ENCODE peak calls at places on chromosome 22, in nine cellular contexts. N is cardiac fibroblast, Y is GM23248, E is A549, J is endodermal cell, H is GM06990, K is right cardiac atrium, W is heart left ventricle, T is IMR-90. S is an unnamed sample.

GRCh38 chr22:23574371-23574811 is 5.7 kb downstream of the IGLL1 start:
- DNase-seq in N (no peak), Y (no peak), J (peak; percentile 69), W (peak; percentile 35), E (no peak), H (no peak), K (no peak), T (no peak), S (no peak)

GRCh38 chr22:24181088-24181995 is at the start of gene SUSD2:
- DNase-seq in T (no peak), E (no peak), Y (no peak), J (peak; percentile 78), W (peak; percentile 81), K (peak; percentile 46), H (no peak), N (no peak), S (no peak)

GRCh38 chr22:35862697-35863096 is 145.0 kb downstream of the APOL5 start:
- DNase-seq in T (no peak), Y (no peak), N (no peak), W (no peak), K (no peak), E (no peak), J (no peak), H (no peak), S (no peak)

GRCh38 chr22:42172385-42173172 is 42.0 kb upstream of the CYP2D6 start:
- DNase-seq in W (no peak), E (no peak), K (no peak), T (peak; percentile 58), H (no peak), N (peak; percentile 61), J (peak; percentile 63), Y (peak; percentile 38), S (no peak)

GRCh38 chr22:28016781-28017557 is 97.9 kb upstream of the PITPNB start:
- DNase-seq in K (peak; percentile 15), J (no peak), H (no peak), N (no peak), W (no peak), T (no peak), E (no peak), Y (no peak), S (no peak)

GRCh38 chr22:38479096-38479840 is 11.4 kb downstream of the KDELR3 start:
- DNase-seq in W (no peak), K (no peak), T (no peak), Y (no peak), J (no peak), N (no peak), E (no peak), H (no peak), S (no peak)

GRCh38 chr22:27980424-27981148 is 61.5 kb upstream of the PITPNB start:
- DNase-seq in N (no peak), J (peak; percentile 85), H (no peak), E (no peak), Y (no peak), T (no peak), K (no peak), W (no peak), S (no peak)

GRCh38 chr22:38203855-38204497 is 2.2 kb downstream of the MAFF start:
- DNase-seq in E (no peak), W (no peak), K (no peak), J (no peak), T (peak; percentile 83), Y (peak; percentile 81), N (peak; percentile 89), H (no peak), S (no peak)

DNA sequence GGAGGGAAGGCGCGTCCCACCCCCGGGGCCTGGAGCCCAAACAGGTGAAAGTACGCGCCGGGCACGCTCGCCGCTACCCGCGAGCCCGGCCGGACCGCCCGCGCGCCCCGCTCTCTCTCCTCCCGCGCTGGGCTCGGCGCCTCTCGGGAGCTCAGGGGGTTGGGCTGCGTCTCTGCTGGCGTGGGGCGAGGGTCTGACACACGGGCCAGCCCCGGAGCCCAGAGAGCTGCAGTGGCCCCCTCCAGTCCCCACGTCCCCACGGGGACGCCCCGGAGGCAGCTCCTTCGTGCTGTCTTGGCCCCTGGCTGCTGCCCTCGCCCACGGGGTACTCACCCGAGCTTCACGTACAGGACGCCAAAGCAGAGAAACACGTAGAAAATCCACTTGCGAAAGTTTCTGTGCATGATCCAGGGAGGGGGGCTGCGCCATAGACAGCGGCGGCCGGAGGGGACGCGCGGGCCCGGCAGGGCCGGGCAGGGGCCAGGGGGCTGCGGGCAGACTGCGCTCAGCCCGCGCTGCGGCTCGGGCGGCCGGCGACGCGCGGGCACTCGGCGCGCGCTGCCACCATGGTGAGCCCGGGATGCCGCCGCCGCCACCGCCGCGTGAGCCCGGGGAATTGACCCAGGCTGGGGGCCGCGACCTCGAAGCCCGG is 485 bp downstream of the WNT7B start:
- DNase-seq in K (no peak), E (no peak), J (no peak), T (no peak), H (no peak), N (no peak), W (no peak), Y (peak; percentile 30), S (no peak)
- H3K4me3 ChIP-seq in K (peak overlapping the region; percentile 43), E (peak overlapping the region; percentile 99), J (no peak overlapping the region), T (peak overlapping the region; percentile 21), H (peak overlapping the region; percentile 10), N (no peak overlapping the region), W (peak overlapping the region; percentile 27), Y (peak overlapping the region; percentile 45), S (no peak overlapping the region)

GRCh38 chr22:49629586-49630447 is 197.9 kb downstream of the BRD1 start:
- DNase-seq in K (no peak), W (peak; percentile 45), H (no peak), J (no peak), Y (no peak), N (no peak), E (no peak), T (no peak), S (no peak)

GRCh38 chr22:49630448-49630946 is 197.2 kb downstream of the BRD1 start:
- DNase-seq in W (peak; percentile 57), Y (no peak), H (no peak), K (no peak), N (no peak), E (no peak), J (no peak), T (no peak), S (no peak)

GRCh38 chr22:49633010-49633324 is 194.7 kb downstream of the BRD1 start:
- DNase-seq in T (no peak), W (peak; percentile 57), Y (no peak), K (no peak), E (no peak), J (no peak), N (no peak), H (no peak), S (no peak)

GRCh38 chr22:49634006-49634772 is 193.5 kb downstream of the BRD1 start:
- DNase-seq in Y (no peak), E (no peak), H (no peak), J (no peak), T (no peak), W (peak; percentile 58), N (no peak), K (no peak), S (no peak)

DNA sequence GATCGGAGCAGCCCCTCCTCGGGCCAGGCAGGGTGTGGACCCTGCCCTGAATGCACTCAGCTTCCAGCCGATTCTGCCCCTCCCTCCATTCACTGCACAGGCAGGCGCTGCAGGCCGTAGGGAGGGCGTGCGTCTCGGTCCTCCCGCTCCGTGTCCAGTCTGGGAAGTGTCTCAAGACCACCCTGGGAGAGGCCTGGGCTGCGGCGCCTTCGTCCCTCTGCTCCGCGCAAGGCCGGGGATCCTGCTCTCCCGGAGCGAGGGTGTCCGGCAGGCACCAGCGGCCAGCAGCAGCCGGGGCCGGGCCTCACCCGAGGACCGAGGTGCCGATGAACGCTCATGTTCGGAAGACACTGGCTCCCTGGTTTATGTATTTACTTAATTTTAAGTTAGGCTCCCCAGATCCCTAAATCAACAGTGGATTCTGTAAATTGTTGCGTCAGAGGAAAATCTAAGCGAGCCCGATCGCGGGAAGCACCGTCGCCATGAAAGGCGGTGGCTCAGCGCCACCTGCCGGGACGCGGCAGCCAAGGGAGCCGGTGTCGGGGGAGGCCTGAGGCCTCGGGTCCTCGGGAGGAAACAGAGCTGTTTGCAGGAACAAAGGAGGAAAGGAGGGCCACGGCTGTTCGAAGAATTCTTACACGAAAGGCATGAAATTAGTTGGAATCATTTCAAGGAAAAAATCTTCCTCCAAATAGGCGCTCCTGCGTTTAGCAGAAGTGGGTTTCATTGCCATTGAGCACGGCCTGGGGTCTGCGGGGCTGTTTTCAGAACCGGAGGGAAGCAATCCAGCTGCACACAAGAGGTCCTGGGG is 195.3 kb downstream of the BRD1 start:
- DNase-seq in N (peak; percentile 57), W (peak; percentile 81), H (no peak), K (peak; percentile 63), T (peak; percentile 28), E (peak; percentile 67), Y (peak; percentile 73), J (peak; percentile 92), S (peak; percentile 60)
- H3K4me3 ChIP-seq in N (no peak overlapping the region), W (peak overlapping the region; percentile 40), H (no peak overlapping the region), K (no peak overlapping the region), T (peak overlapping the region; percentile 34), E (peak overlapping the region; percentile 42), Y (peak overlapping the region; percentile 69), J (peak overlapping the region; percentile 75), S (peak overlapping the region; percentile 28)

GRCh38 chr22:29268511-29269229 is 602 bp downstream of the EWSR1 start:
- DNase-seq in T (peak; percentile 67), N (peak; percentile 65), K (peak; percentile 84), W (peak; percentile 85), H (peak; percentile 72), Y (peak; percentile 86), J (peak; percentile 79), E (no peak), S (peak; percentile 83)
- H3K4me3 ChIP-seq in T (peak overlapping the region; percentile 75), N (peak overlapping the region; percentile 84), K (peak overlapping the region; percentile 98), W (peak overlapping the region; percentile 96), H (peak overlapping the region; percentile 98), Y (peak overlapping the region; percentile 99), J (peak overlapping the region; percentile 99), E (peak overlapping the region; percentile 99), S (peak overlapping the region; percentile 90)

GRCh38 chr22:39949964-39950737 is 10.0 kb upstream of the TMA7B start:
- DNase-seq in K (no peak), Y (no peak), J (no peak), N (no peak), W (no peak), T (no peak), E (no peak), H (no peak), S (no peak)

GRCh38 chr22:39946571-39947407 is 13.4 kb upstream of the TMA7B start:
- DNase-seq in W (no peak), K (no peak), Y (no peak), T (no peak), E (no peak), N (no peak), J (peak; percentile 55), H (no peak), S (no peak)

GRCh38 chr22:39943366-39943765 is 16.8 kb upstream of the TMA7B start:
- DNase-seq in J (peak; percentile 90), N (no peak), T (no peak), Y (no peak), K (no peak), W (no peak), E (no peak), H (no peak), S (no peak)

GRCh38 chr22:39943941-39944624 is 16.1 kb upstream of the TMA7B start:
- DNase-seq in K (no peak), J (no peak), W (no peak), N (no peak), T (no peak), Y (no peak), E (no peak), H (no peak), S (no peak)

DNA sequence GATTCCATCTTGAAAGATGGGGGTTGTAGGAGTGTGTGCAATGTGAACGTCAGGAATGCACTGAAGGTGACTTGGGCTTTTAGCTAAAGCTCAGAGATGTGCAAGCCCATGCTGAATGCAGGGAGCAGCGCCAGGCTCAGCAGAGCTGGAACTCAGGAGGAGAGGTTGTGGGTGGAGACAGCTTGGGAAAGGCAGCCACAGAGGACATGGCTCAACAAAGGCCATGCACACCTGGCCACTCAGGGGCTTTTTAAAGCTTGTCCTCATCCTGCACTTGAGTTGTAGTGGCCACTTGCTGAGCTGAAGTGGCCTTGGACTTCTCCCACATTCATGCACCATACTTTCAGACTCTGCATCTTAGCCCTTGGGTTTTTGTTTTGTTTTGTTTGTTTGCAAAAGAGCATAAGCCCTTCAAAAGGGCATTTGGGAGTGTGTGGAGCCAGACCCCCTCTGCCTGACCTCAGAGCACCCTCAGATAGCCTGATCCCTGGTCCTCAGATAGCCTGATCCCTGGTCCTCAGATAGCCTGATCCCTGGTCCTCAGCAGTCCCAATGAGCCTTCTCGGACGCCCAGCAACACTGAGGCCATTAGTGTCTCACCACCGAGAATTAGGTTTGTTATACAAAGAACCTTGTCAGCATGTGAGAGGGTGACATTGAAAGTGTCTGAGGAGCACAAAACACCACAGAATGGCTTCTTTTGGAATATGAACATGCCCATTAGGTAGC is 12.5 kb upstream of the TMA7B start:
- DNase-seq in N (no peak), H (no peak), E (no peak), Y (no peak), J (no peak), T (no peak), K (no peak), W (no peak), S (no peak)
- H3K4me3 ChIP-seq in N (no peak overlapping the region), H (no peak overlapping the region), E (no peak overlapping the region), Y (no peak overlapping the region), J (no peak overlapping the region), T (no peak overlapping the region), K (no peak overlapping the region), W (no peak overlapping the region), S (no peak overlapping the region)